ENCODE peak calls at places on chromosomes 6 and 20, in ten cellular contexts. One of them, this sample, is unnamed.

GRCh38 chr20:15287331-15287730 is 949.9 kb upstream of the FLRT3 start:
- DNase-seq in pancreas: no peak
- DNase-seq in cardiac fibroblast: no peak
- DNase-seq in cardiac muscle cell: no peak
- DNase-seq in effector memory CD4-positive, alpha-beta T cell: no peak
- DNase-seq in fibroblast of the aortic adventitia: no peak
- DNase-seq in lower lobe of right lung: no peak
- DNase-seq in CD8-positive, alpha-beta memory T cell: no peak
- DNase-seq in H7: no peak
- DNase-seq in Peyer's patch: no peak
- DNase-seq in this sample: no peak

GRCh38 chr6:129981598-129981997 is 36.8 kb upstream of the L3MBTL3 start:
- DNase-seq in pancreas: no peak
- DNase-seq in cardiac fibroblast: peak; percentile 10
- DNase-seq in cardiac muscle cell: no peak
- DNase-seq in effector memory CD4-positive, alpha-beta T cell: no peak
- DNase-seq in fibroblast of the aortic adventitia: peak; percentile 40
- DNase-seq in lower lobe of right lung: no peak
- DNase-seq in CD8-positive, alpha-beta memory T cell: no peak
- DNase-seq in H7: no peak
- DNase-seq in Peyer's patch: no peak
- DNase-seq in this sample: no peak

GRCh38 chr20:62049342-62050165 is 16.1 kb downstream of the TAF4 start:
- DNase-seq in pancreas: no peak
- DNase-seq in cardiac fibroblast: no peak
- DNase-seq in cardiac muscle cell: no peak
- DNase-seq in effector memory CD4-positive, alpha-beta T cell: no peak
- DNase-seq in fibroblast of the aortic adventitia: no peak
- DNase-seq in lower lobe of right lung: peak; percentile 19
- DNase-seq in CD8-positive, alpha-beta memory T cell: no peak
- DNase-seq in H7: peak; percentile 46
- DNase-seq in Peyer's patch: no peak
- DNase-seq in this sample: no peak

GRCh38 chr6:31720196-31720770 is 1.3 kb downstream of the LY6G6C start:
- DNase-seq in pancreas: no peak
- DNase-seq in cardiac fibroblast: no peak
- DNase-seq in cardiac muscle cell: no peak
- DNase-seq in effector memory CD4-positive, alpha-beta T cell: no peak
- DNase-seq in fibroblast of the aortic adventitia: no peak
- DNase-seq in lower lobe of right lung: peak; percentile 2
- DNase-seq in CD8-positive, alpha-beta memory T cell: no peak
- DNase-seq in H7: no peak
- DNase-seq in Peyer's patch: no peak
- DNase-seq in this sample: no peak

GRCh38 chr6:108844632-108845031 is 3.6 kb upstream of the ARMC2 start:
- DNase-seq in pancreas: no peak
- DNase-seq in cardiac fibroblast: no peak
- DNase-seq in cardiac muscle cell: no peak
- DNase-seq in effector memory CD4-positive, alpha-beta T cell: no peak
- DNase-seq in fibroblast of the aortic adventitia: no peak
- DNase-seq in lower lobe of right lung: no peak
- DNase-seq in CD8-positive, alpha-beta memory T cell: no peak
- DNase-seq in H7: no peak
- DNase-seq in Peyer's patch: no peak
- DNase-seq in this sample: no peak

GRCh38 chr6:165227644-165228329 is 81.6 kb downstream of the C6orf118 start:
- DNase-seq in pancreas: no peak
- DNase-seq in cardiac fibroblast: peak; percentile 75
- DNase-seq in cardiac muscle cell: no peak
- DNase-seq in effector memory CD4-positive, alpha-beta T cell: no peak
- DNase-seq in fibroblast of the aortic adventitia: peak; percentile 73
- DNase-seq in lower lobe of right lung: no peak
- DNase-seq in CD8-positive, alpha-beta memory T cell: no peak
- DNase-seq in H7: no peak
- DNase-seq in Peyer's patch: no peak
- DNase-seq in this sample: no peak

GRCh38 chr6:3413612-3414011 is 43.2 kb downstream of the SLC22A23 start:
- DNase-seq in pancreas: no peak
- DNase-seq in cardiac fibroblast: no peak
- DNase-seq in cardiac muscle cell: no peak
- DNase-seq in effector memory CD4-positive, alpha-beta T cell: no peak
- DNase-seq in fibroblast of the aortic adventitia: no peak
- DNase-seq in lower lobe of right lung: no peak
- DNase-seq in CD8-positive, alpha-beta memory T cell: no peak
- DNase-seq in H7: no peak
- DNase-seq in Peyer's patch: no peak
- DNase-seq in this sample: no peak

GRCh38 chr6:28489366-28490190 is 26.0 kb downstream of the GPX6 start:
- DNase-seq in pancreas: peak; percentile 54
- DNase-seq in cardiac fibroblast: peak; percentile 78
- DNase-seq in cardiac muscle cell: peak; percentile 85
- DNase-seq in effector memory CD4-positive, alpha-beta T cell: no peak
- DNase-seq in fibroblast of the aortic adventitia: peak; percentile 70
- DNase-seq in lower lobe of right lung: peak; percentile 82
- DNase-seq in CD8-positive, alpha-beta memory T cell: no peak
- DNase-seq in H7: peak; percentile 87
- DNase-seq in Peyer's patch: peak; percentile 26
- DNase-seq in this sample: peak; percentile 38

DNA sequence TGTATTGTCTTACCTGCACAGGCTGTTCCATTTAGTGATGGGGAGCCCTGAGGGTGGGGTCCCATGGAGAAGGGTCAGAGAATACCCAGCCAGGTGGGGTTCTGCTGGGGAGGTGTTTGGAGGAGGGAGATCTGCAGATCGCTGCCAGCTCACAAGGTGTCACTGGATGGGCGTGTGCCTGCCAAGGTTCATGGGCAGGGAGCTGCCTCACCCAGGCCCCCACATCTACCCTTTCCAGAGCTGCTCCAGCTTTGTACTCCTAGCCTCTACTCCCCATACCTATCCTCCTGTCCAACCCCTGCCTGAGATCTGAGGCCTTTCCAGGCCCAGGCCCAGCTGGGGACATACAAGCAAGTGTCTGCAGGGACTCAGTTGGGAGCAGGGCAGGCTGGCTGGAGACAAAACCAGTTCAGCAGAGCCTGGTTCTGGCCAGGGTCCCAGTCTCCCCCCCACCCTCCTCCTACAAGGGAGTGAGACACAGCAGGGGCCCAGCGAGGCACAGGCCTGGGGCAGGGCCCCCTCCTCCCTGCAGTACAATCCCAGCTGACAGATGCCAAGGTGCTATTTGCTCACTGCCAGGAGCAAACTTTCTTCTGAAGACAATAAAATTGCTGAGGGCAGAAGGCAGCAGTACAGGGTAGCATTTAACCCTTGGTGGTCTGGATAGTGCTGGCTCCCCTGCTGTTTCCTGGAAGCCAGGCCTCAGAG is 19.7 kb downstream of the SPDEF start:
- DNase-seq in pancreas: no peak
- DNase-seq in cardiac fibroblast: no peak
- DNase-seq in cardiac muscle cell: no peak
- DNase-seq in effector memory CD4-positive, alpha-beta T cell: no peak
- DNase-seq in fibroblast of the aortic adventitia: no peak
- DNase-seq in lower lobe of right lung: no peak
- DNase-seq in CD8-positive, alpha-beta memory T cell: no peak
- DNase-seq in H7: peak; percentile 51
- DNase-seq in Peyer's patch: no peak
- DNase-seq in this sample: no peak
- H3K4me3 ChIP-seq in pancreas: no peak overlapping the region
- H3K4me3 ChIP-seq in cardiac fibroblast: no peak overlapping the region
- H3K4me3 ChIP-seq in cardiac muscle cell: no peak overlapping the region
- H3K4me3 ChIP-seq in effector memory CD4-positive, alpha-beta T cell: no peak overlapping the region
- H3K4me3 ChIP-seq in fibroblast of the aortic adventitia: no peak overlapping the region
- H3K4me3 ChIP-seq in lower lobe of right lung: no peak overlapping the region
- H3K4me3 ChIP-seq in CD8-positive, alpha-beta memory T cell: no peak overlapping the region
- H3K4me3 ChIP-seq in H7: no peak overlapping the region
- H3K4me3 ChIP-seq in Peyer's patch: no peak overlapping the region
- H3K4me3 ChIP-seq in this sample: no peak overlapping the region

GRCh38 chr20:10605547-10606195 is 68.1 kb downstream of the JAG1 start:
- DNase-seq in pancreas: no peak
- DNase-seq in cardiac fibroblast: no peak
- DNase-seq in cardiac muscle cell: no peak
- DNase-seq in effector memory CD4-positive, alpha-beta T cell: no peak
- DNase-seq in fibroblast of the aortic adventitia: no peak
- DNase-seq in lower lobe of right lung: no peak
- DNase-seq in CD8-positive, alpha-beta memory T cell: no peak
- DNase-seq in H7: no peak
- DNase-seq in Peyer's patch: no peak
- DNase-seq in this sample: no peak

GRCh38 chr20:10603378-10603777 is 70.4 kb downstream of the JAG1 start:
- DNase-seq in pancreas: no peak
- DNase-seq in cardiac fibroblast: no peak
- DNase-seq in cardiac muscle cell: no peak
- DNase-seq in effector memory CD4-positive, alpha-beta T cell: no peak
- DNase-seq in fibroblast of the aortic adventitia: no peak
- DNase-seq in lower lobe of right lung: no peak
- DNase-seq in CD8-positive, alpha-beta memory T cell: no peak
- DNase-seq in H7: no peak
- DNase-seq in Peyer's patch: no peak
- DNase-seq in this sample: no peak

GRCh38 chr20:10602141-10602660 is 71.6 kb downstream of the JAG1 start:
- DNase-seq in pancreas: no peak
- DNase-seq in cardiac fibroblast: no peak
- DNase-seq in cardiac muscle cell: no peak
- DNase-seq in effector memory CD4-positive, alpha-beta T cell: no peak
- DNase-seq in fibroblast of the aortic adventitia: no peak
- DNase-seq in lower lobe of right lung: no peak
- DNase-seq in CD8-positive, alpha-beta memory T cell: no peak
- DNase-seq in H7: no peak
- DNase-seq in Peyer's patch: no peak
- DNase-seq in this sample: no peak

GRCh38 chr20:10604865-10605440 is 68.8 kb downstream of the JAG1 start:
- DNase-seq in pancreas: no peak
- DNase-seq in cardiac fibroblast: no peak
- DNase-seq in cardiac muscle cell: no peak
- DNase-seq in effector memory CD4-positive, alpha-beta T cell: no peak
- DNase-seq in fibroblast of the aortic adventitia: no peak
- DNase-seq in lower lobe of right lung: no peak
- DNase-seq in CD8-positive, alpha-beta memory T cell: no peak
- DNase-seq in H7: no peak
- DNase-seq in Peyer's patch: no peak
- DNase-seq in this sample: no peak

DNA sequence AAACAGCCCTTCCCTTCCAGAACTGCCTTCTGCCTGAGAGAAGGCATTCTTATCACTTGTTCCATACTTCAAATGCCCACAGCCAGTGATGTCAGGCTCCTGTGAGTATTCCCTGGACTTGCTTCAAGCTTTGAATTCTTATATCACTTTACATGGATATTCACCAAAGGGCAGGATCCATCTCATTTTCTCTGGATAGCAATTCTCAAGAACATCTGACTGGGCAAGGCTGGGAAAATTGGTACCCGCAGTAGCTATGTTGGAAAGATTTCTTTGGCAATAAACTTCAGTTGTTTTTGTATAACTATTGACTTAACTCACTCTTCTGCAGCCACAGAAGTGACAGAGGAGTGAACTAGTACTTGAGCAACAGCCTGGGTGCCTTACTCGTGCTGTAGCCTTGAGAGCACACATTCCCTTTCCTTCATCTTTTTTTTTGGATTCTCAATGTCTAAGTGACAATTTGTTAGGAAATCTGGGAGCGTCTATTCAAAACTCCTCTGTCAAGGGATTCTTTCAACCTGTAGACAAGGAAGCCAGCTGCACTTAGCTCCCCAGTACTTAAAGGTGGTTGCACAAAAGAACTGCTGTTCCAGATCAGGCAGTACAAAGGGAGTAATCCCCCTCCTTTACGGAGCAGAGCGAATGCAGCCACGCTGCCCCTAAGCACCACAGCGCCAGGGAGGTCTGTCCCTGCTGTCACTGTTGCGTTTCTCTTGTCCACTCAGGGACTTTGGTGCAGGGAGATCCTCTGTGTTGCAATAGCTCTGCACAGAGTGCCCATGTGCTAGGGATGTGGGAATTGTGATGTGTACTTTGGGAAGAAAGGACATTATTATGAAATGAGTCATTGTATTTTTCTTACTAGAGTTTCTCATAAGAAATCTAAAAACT is 69.6 kb downstream of the JAG1 start:
- DNase-seq in pancreas: no peak
- DNase-seq in cardiac fibroblast: peak; percentile 89
- DNase-seq in cardiac muscle cell: peak; percentile 55
- DNase-seq in effector memory CD4-positive, alpha-beta T cell: no peak
- DNase-seq in fibroblast of the aortic adventitia: peak; percentile 89
- DNase-seq in lower lobe of right lung: no peak
- DNase-seq in CD8-positive, alpha-beta memory T cell: no peak
- DNase-seq in H7: no peak
- DNase-seq in Peyer's patch: no peak
- DNase-seq in this sample: no peak
- H3K4me3 ChIP-seq in pancreas: no peak overlapping the region
- H3K4me3 ChIP-seq in cardiac fibroblast: no peak overlapping the region
- H3K4me3 ChIP-seq in cardiac muscle cell: no peak overlapping the region
- H3K4me3 ChIP-seq in effector memory CD4-positive, alpha-beta T cell: no peak overlapping the region
- H3K4me3 ChIP-seq in fibroblast of the aortic adventitia: peak overlapping the region; percentile 48
- H3K4me3 ChIP-seq in lower lobe of right lung: no peak overlapping the region
- H3K4me3 ChIP-seq in CD8-positive, alpha-beta memory T cell: no peak overlapping the region
- H3K4me3 ChIP-seq in H7: no peak overlapping the region
- H3K4me3 ChIP-seq in Peyer's patch: no peak overlapping the region
- H3K4me3 ChIP-seq in this sample: no peak overlapping the region

GRCh38 chr6:43014434-43014909 is 423 bp downstream of the KLHDC3 start:
- DNase-seq in pancreas: no peak
- DNase-seq in cardiac fibroblast: peak; percentile 51
- DNase-seq in cardiac muscle cell: peak; percentile 21
- DNase-seq in effector memory CD4-positive, alpha-beta T cell: no peak
- DNase-seq in fibroblast of the aortic adventitia: peak; percentile 65
- DNase-seq in lower lobe of right lung: no peak
- DNase-seq in CD8-positive, alpha-beta memory T cell: no peak
- DNase-seq in H7: no peak
- DNase-seq in Peyer's patch: no peak
- DNase-seq in this sample: no peak

GRCh38 chr6:43013843-43014433 is at the start of the genes KLHDC3 and MEA1:
- DNase-seq in pancreas: peak; percentile 99
- DNase-seq in cardiac fibroblast: peak; percentile 100
- DNase-seq in cardiac muscle cell: peak; percentile 99
- DNase-seq in effector memory CD4-positive, alpha-beta T cell: peak; percentile 99
- DNase-seq in fibroblast of the aortic adventitia: peak; percentile 100
- DNase-seq in lower lobe of right lung: peak; percentile 99
- DNase-seq in CD8-positive, alpha-beta memory T cell: peak; percentile 100
- DNase-seq in H7: peak; percentile 99
- DNase-seq in Peyer's patch: peak; percentile 99
- DNase-seq in this sample: peak; percentile 97

GRCh38 chr6:43013020-43013842 is 515 bp downstream of the MEA1 start:
- DNase-seq in pancreas: no peak
- DNase-seq in cardiac fibroblast: peak; percentile 50
- DNase-seq in cardiac muscle cell: no peak
- DNase-seq in effector memory CD4-positive, alpha-beta T cell: no peak
- DNase-seq in fibroblast of the aortic adventitia: peak; percentile 34
- DNase-seq in lower lobe of right lung: no peak
- DNase-seq in CD8-positive, alpha-beta memory T cell: no peak
- DNase-seq in H7: no peak
- DNase-seq in Peyer's patch: no peak
- DNase-seq in this sample: no peak

GRCh38 chr6:43011207-43011606 is 2.5 kb downstream of the MEA1 start:
- DNase-seq in pancreas: no peak
- DNase-seq in cardiac fibroblast: no peak
- DNase-seq in cardiac muscle cell: no peak
- DNase-seq in effector memory CD4-positive, alpha-beta T cell: no peak
- DNase-seq in fibroblast of the aortic adventitia: no peak
- DNase-seq in lower lobe of right lung: no peak
- DNase-seq in CD8-positive, alpha-beta memory T cell: no peak
- DNase-seq in H7: peak; percentile 57
- DNase-seq in Peyer's patch: no peak
- DNase-seq in this sample: no peak

DNA sequence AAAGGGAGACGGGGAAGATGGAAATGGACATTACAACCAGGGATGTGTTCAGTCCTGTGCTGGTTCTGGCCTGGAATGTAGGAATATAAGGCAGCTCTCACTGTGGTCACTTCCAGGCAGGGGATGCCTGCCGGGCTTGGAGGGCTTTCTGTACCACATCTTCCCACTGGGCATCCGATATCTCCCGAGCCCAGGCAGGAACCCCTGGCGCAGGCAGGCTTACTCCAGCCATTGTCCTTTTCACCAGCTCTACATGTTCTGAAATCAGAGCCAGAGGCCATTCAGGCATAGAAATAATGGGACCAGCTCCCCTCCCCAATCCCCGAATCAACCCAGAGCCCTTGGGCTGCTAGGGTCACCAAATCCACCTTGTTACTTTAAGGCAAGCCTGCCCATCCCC is 1.4 kb downstream of the MEA1 start:
- DNase-seq in pancreas: no peak
- DNase-seq in cardiac fibroblast: no peak
- DNase-seq in cardiac muscle cell: no peak
- DNase-seq in effector memory CD4-positive, alpha-beta T cell: no peak
- DNase-seq in fibroblast of the aortic adventitia: no peak
- DNase-seq in lower lobe of right lung: no peak
- DNase-seq in CD8-positive, alpha-beta memory T cell: no peak
- DNase-seq in H7: no peak
- DNase-seq in Peyer's patch: no peak
- DNase-seq in this sample: no peak
- H3K4me3 ChIP-seq in pancreas: no peak overlapping the region
- H3K4me3 ChIP-seq in cardiac fibroblast: no peak overlapping the region
- H3K4me3 ChIP-seq in cardiac muscle cell: no peak overlapping the region
- H3K4me3 ChIP-seq in effector memory CD4-positive, alpha-beta T cell: no peak overlapping the region
- H3K4me3 ChIP-seq in fibroblast of the aortic adventitia: peak overlapping the region; percentile 81
- H3K4me3 ChIP-seq in lower lobe of right lung: peak overlapping the region; percentile 69
- H3K4me3 ChIP-seq in CD8-positive, alpha-beta memory T cell: no peak overlapping the region
- H3K4me3 ChIP-seq in H7: no peak overlapping the region
- H3K4me3 ChIP-seq in Peyer's patch: no peak overlapping the region
- H3K4me3 ChIP-seq in this sample: no peak overlapping the region

DNA sequence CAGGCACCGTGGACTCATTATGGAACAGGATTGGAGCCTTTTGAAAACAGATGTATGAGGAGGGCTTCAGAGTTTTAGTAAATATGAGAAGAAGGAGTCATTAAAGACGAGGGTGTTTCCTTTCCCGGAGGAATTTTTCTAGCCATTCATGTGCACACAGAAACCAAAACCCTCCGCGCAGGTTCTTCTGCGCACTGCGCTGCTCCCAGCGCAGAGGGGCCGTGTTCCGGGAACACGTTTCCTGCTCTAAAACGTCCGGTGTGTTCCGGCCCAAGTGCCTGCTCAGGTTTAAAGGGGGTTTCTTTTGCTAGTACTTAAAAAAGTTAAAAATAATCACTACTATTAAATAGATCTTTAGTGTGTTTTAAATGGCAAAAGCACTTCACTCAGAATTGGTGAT is 11.6 kb downstream of the GPR31 start:
- DNase-seq in pancreas: no peak
- DNase-seq in cardiac fibroblast: no peak
- DNase-seq in cardiac muscle cell: no peak
- DNase-seq in effector memory CD4-positive, alpha-beta T cell: no peak
- DNase-seq in fibroblast of the aortic adventitia: peak; percentile 2
- DNase-seq in lower lobe of right lung: no peak
- DNase-seq in CD8-positive, alpha-beta memory T cell: no peak
- DNase-seq in H7: no peak
- DNase-seq in Peyer's patch: no peak
- DNase-seq in this sample: no peak
- H3K4me3 ChIP-seq in pancreas: no peak overlapping the region
- H3K4me3 ChIP-seq in cardiac fibroblast: no peak overlapping the region
- H3K4me3 ChIP-seq in cardiac muscle cell: no peak overlapping the region
- H3K4me3 ChIP-seq in effector memory CD4-positive, alpha-beta T cell: no peak overlapping the region
- H3K4me3 ChIP-seq in fibroblast of the aortic adventitia: no peak overlapping the region
- H3K4me3 ChIP-seq in lower lobe of right lung: no peak overlapping the region
- H3K4me3 ChIP-seq in CD8-positive, alpha-beta memory T cell: no peak overlapping the region
- H3K4me3 ChIP-seq in H7: no peak overlapping the region
- H3K4me3 ChIP-seq in Peyer's patch: no peak overlapping the region
- H3K4me3 ChIP-seq in this sample: no peak overlapping the region

This sample was measured in CD8-positive, alpha-beta T cell.